ENCODE peak calls at places on chromosomes 1 and 21, in seven cellular contexts. U is mammary epithelial cell, Q is foreskin fibroblast, R is astrocyte of the spinal cord, M is astrocyte of the cerebellum, I is HL-60, L is AG04450. D is an unnamed sample.
A peak's percentile ranks its signal among the peaks of the same experiment; 100 is the strongest.

GRCh38 chr1:43904660-43905551 is 28.7 kb upstream of the ARTN start:
- DNase-seq in U (no peak), Q (no peak), R (no peak), M (no peak), I (no peak), L (no peak), D (no peak)

GRCh38 chr21:41562101-41563000 is 54.4 kb upstream of the TMPRSS2 start:
- DNase-seq in U (no peak), Q (peak; percentile 30), R (no peak), M (no peak), I (no peak), L (no peak), D (no peak)

GRCh38 chr1:173960625-173961024 is 43.5 kb upstream of the SERPINC1 start:
- DNase-seq in U (no peak), Q (no peak), R (no peak), M (no peak), I (no peak), L (no peak), D (peak; percentile 12)

GRCh38 chr1:60055336-60055735 is 18.2 kb downstream of the C1orf87 start:
- DNase-seq in U (peak; percentile 34), Q (no peak), R (peak; percentile 16), M (peak; percentile 19), I (no peak), L (no peak), D (no peak)

GRCh38 chr1:170929412-170929834 is 5.9 kb upstream of the MROH9 start:
- DNase-seq in U (no peak), Q (no peak), R (no peak), M (no peak), I (no peak), L (no peak), D (peak; percentile 40)

GRCh38 chr1:17215545-17215890 is 10.6 kb downstream of the PADI1 start:
- DNase-seq in U (peak; percentile 86), Q (no peak), R (peak; percentile 39), M (no peak), I (no peak), L (no peak), D (no peak)

GRCh38 chr1:229487181-229487580 is 21.0 kb downstream of the NUP133 start:
- DNase-seq in U (no peak), Q (no peak), R (no peak), M (no peak), I (no peak), L (no peak), D (no peak)

GRCh38 chr1:214454619-214455396 is 96.6 kb downstream of the PTPN14 start:
- DNase-seq in U (peak; percentile 75), Q (peak; percentile 88), R (peak; percentile 89), M (peak; percentile 49), I (peak; percentile 31), L (peak; percentile 68), D (peak; percentile 78)

GRCh38 chr21:39125752-39126485 is 57.3 kb downstream of the PSMG1 start:
- DNase-seq in U (peak; percentile 62), Q (peak; percentile 38), R (peak; percentile 72), M (peak; percentile 53), I (peak; percentile 72), L (peak; percentile 49), D (peak; percentile 87)

GRCh38 chr21:44425307-44425894 is 29.9 kb upstream of the LRRC3 start:
- DNase-seq in U (peak; percentile 48), Q (no peak), R (no peak), M (no peak), I (no peak), L (no peak), D (no peak)

GRCh38 chr21:32520885-32521735 is 64.2 kb downstream of the TCP10L start:
- DNase-seq in U (peak; percentile 68), Q (peak; percentile 83), R (peak; percentile 91), M (peak; percentile 94), I (peak; percentile 39), L (peak; percentile 91), D (peak; percentile 99)

GRCh38 chr1:12345350-12346217 is 115.8 kb downstream of the VPS13D start:
- DNase-seq in U (no peak), Q (no peak), R (no peak), M (no peak), I (peak; percentile 28), L (no peak), D (no peak)

GRCh38 chr1:110482662-110483307 is 31.8 kb downstream of the PROK1 start:
- DNase-seq in U (no peak), Q (no peak), R (no peak), M (no peak), I (peak; percentile 5), L (no peak), D (no peak)

GRCh38 chr1:171852273-171852672 is 11.0 kb downstream of the DNM3 start:
- DNase-seq in U (peak; percentile 24), Q (peak; percentile 39), R (no peak), M (no peak), I (no peak), L (no peak), D (peak; percentile 10)

GRCh38 chr1:10882069-10882468 is 85.6 kb upstream of the CASZ1 start:
- DNase-seq in U (no peak), Q (no peak), R (no peak), M (no peak), I (no peak), L (no peak), D (no peak)

GRCh38 chr1:84995484-84996334 is 1.2 kb downstream of the MCOLN2 start:
- DNase-seq in U (no peak), Q (no peak), R (no peak), M (no peak), I (no peak), L (no peak), D (no peak)

GRCh38 chr1:53398091-53398490 is 61.1 kb upstream of the DMRTB1 start:
- DNase-seq in U (no peak), Q (peak; percentile 12), R (no peak), M (no peak), I (no peak), L (no peak), D (peak; percentile 9)

GRCh38 chr1:231052777-231053176 is 12.7 kb upstream of the FAM89A start:
- DNase-seq in U (no peak), Q (no peak), R (no peak), M (no peak), I (no peak), L (no peak), D (no peak)

GRCh38 chr1:2921970-2922686 is 99.1 kb upstream of the ACTRT2 start:
- DNase-seq in U (no peak), Q (no peak), R (no peak), M (no peak), I (no peak), L (no peak), D (no peak)

GRCh38 chr1:67883069-67883468 is 49.8 kb upstream of the GNG12 start:
- DNase-seq in U (peak; percentile 86), Q (peak; percentile 75), R (peak; percentile 84), M (peak; percentile 34), I (no peak), L (no peak), D (peak; percentile 74)

DNA sequence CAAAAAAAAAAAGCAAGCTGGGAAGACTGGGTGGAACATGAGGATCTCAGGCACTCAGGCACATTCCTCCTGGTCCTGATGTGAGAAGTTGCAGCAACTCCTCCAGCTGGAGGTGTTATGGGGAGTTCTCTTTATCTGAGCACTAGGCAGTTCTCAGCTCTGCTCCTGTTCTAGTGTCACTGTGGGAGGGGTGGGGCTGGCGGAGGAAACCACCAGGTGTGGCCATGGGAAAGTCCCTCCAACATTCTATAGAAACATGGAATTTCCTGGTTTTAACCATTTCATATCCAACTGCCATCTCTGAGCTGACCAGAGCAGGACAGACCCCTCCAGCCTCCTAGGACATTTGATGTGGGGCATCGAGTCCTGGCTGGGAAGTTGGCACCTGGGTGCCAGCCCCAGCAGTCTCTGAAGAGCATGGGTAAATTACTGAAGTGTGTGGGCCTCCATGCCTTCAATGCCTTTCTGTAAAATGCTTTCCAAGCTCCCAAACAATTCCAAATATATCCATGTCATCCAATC is 804 bp upstream of the IKBKE start:
- DNase-seq in U (peak; percentile 73), Q (no peak), R (no peak), M (no peak), I (no peak), L (no peak), D (no peak)
- H3K4me3 ChIP-seq in U (no peak overlapping the region), Q (peak overlapping the region; percentile 55), R (no peak overlapping the region), M (no peak overlapping the region), I (no peak overlapping the region), L (no peak overlapping the region), D (peak overlapping the region; percentile 92)

DNA sequence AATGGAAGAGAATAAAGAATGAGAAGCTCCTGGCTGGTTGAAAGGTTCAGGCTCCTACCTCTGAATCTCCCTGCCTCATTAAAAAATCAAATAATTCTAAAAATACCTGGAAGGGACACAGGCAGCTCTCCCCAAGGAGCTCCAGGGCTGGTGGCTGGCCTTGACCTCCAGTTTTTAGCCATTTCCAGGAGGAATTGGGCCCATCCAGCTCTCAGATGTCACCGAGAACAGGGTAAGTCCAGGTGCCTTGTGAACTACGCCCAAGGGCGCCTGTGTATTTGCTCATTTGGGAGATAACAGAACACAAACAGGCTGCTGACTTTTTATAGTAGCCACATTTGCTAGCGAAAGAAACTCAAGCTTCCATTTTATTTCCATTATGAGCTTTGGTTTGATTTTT is 321.0 kb upstream of the C1orf174 start:
- DNase-seq in U (no peak), Q (no peak), R (no peak), M (no peak), I (no peak), L (no peak), D (no peak)
- TF ChIP-seq CTCF in U (no peak), Q (no peak), R (no peak), M (no peak), I (no peak), L (no peak), D (no peak)

GRCh38 chr1:205802060-205802459 is 10.9 kb downstream of the SLC41A1 start:
- DNase-seq in U (no peak), Q (no peak), R (no peak), M (no peak), I (no peak), L (no peak), D (no peak)
- H3K4me3 ChIP-seq in U (no peak overlapping the region), Q (no peak overlapping the region), R (no peak overlapping the region), M (no peak overlapping the region), I (no peak overlapping the region), L (no peak overlapping the region), D (no peak overlapping the region)

DNA sequence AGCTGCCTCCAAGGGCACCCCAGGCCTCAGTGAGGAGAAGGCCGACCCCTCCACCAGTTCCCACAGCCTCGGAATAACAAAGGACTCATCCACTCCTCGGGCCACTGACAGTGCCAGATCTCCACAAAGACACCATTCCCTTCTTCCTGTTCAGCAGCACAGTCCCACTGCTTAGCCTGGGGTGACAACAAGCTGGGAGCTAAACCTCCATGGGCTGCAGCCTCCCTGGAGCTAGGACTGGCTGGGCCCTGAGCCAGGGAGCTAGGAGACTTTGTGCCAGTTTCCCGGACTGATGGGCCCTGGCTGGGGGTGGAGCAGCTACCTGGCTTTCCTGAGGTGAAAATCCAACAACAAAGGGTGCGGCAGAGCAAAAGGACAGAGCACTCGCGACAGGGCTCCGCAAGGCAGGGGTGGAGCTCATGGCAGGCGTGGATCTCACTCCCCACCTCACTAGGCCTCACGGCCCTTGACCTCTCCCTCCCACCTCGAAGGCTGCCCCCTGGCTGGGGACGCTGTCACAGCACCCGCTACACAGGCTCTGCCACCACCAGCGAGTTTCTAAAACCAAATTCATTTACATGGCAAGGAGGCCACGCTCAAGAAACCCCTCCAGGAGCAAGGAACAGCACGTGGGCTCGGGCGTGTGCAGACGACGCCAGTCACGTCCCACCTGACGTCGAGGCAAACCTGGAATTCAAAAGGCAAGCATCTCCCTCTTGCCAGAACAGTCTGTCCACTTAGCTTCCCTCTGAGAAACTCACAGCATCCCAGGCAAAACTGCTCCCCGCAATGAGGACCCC is 13.8 kb downstream of the SLC35E2B start:
- DNase-seq in U (no peak), Q (no peak), R (no peak), M (no peak), I (peak; percentile 72), L (no peak), D (no peak)
- TF ChIP-seq CTCF in U (peak; percentile 31), Q (no peak), R (peak; percentile 20), M (peak; percentile 29), I (peak; percentile 70), L (peak; percentile 28), D (peak; percentile 19)